ENCODE peak calls at places on chromosomes 13 and 19, in five cellular contexts. I is naive thymus-derived CD8-positive, alpha-beta T cell; W is A549; O is HFFc6; Q is activated T-cell treated with anti-CD3 and anti-CD28 coated beads for 48 hours. A is an unnamed sample.

GRCh38 chr19:5141926-5142724 is 173.2 kb downstream of the KDM4B start:
- DNase-seq in Q (no peak), O (no peak), W (no peak), I (no peak), A (no peak)

GRCh38 chr13:20997301-20998061 is 63.9 kb downstream of the LATS2 start:
- DNase-seq in I (no peak), W (no peak), Q (no peak), O (peak; percentile 97), A (no peak)

GRCh38 chr19:590396-590745 is 690 bp downstream of the HCN2 start:
- DNase-seq in I (peak; percentile 44), W (no peak), Q (no peak), O (no peak), A (peak; percentile 56)

GRCh38 chr13:40664100-40665060 is 2.1 kb downstream of the FOXO1 start:
- DNase-seq in I (peak; percentile 73), Q (peak; percentile 69), O (no peak), W (peak; percentile 20), A (peak; percentile 70)

GRCh38 chr13:46721054-46721453 is 75.9 kb downstream of the ESD start:
- DNase-seq in Q (peak; percentile 4), W (peak; percentile 6), I (peak; percentile 50), O (peak; percentile 36), A (peak; percentile 67)

GRCh38 chr13:76992548-76993001 is 694 bp downstream of the CLN5 start:
- DNase-seq in I (no peak), W (peak; percentile 10), O (peak; percentile 34), Q (no peak), A (peak; percentile 17)

GRCh38 chr19:18526316-18526715 is 4.4 kb upstream of the ELL start:
- DNase-seq in O (no peak), Q (no peak), W (no peak), I (no peak), A (no peak)

GRCh38 chr13:74256969-74257368 is 122.8 kb upstream of the KLF12 start:
- DNase-seq in W (no peak), Q (no peak), I (no peak), O (no peak), A (peak; percentile 30)

GRCh38 chr13:44140146-44140545 is 233.5 kb upstream of the SERP2 start:
- DNase-seq in O (no peak), Q (no peak), I (no peak), W (no peak), A (no peak)

GRCh38 chr19:37943480-37943879 is 36.5 kb downstream of the SIPA1L3 start:
- DNase-seq in O (no peak), W (no peak), I (no peak), Q (no peak), A (peak; percentile 30)

GRCh38 chr19:17671906-17672305 is 16.2 kb downstream of the UNC13A start:
- DNase-seq in Q (no peak), O (peak; percentile 58), I (no peak), W (no peak), A (peak; percentile 19)

GRCh38 chr13:78909276-78909675 is 250.3 kb upstream of the OBI1 start:
- DNase-seq in Q (no peak), I (no peak), O (no peak), W (no peak), A (no peak)

GRCh38 chr19:18074192-18074591 is 12.5 kb downstream of the IL12RB1 start:
- DNase-seq in W (no peak), Q (no peak), O (no peak), I (no peak), A (no peak)

A was measured in cardiac muscle cell.